ENCODE peak calls at places on chromosomes 2 and 18, in four cellular contexts. R, N, U and T are unnamed samples.
A peak's percentile ranks its signal among the peaks of the same experiment; 100 is the strongest.

GRCh38 chr2:85851253-85851955 is 37.4 kb downstream of the ST3GAL5 start:
- DNase-seq in U (no peak), R (no peak), N (no peak), T (no peak)

GRCh38 chr2:21841341-21841740 is 717.6 kb downstream of the TDRD15 start:
- DNase-seq in U (no peak), R (no peak), N (no peak), T (no peak)

GRCh38 chr2:81645750-81646301 is 1341.3 kb upstream of the LRRTM1 start:
- DNase-seq in U (peak; percentile 34), N (no peak), R (no peak), T (no peak)

GRCh38 chr2:176122633-176123482 is at the start of gene HOXD9:
- DNase-seq in U (no peak), N (no peak), R (no peak), T (peak; percentile 57)

GRCh38 chr2:102063948-102064678 is 72.4 kb downstream of the IL1R2 start:
- DNase-seq in R (peak; percentile 92), U (no peak), N (peak; percentile 88), T (peak; percentile 21)

GRCh38 chr2:189648846-189649529 is 12.3 kb upstream of the ASNSD1 start:
- DNase-seq in N (no peak), U (no peak), R (no peak), T (no peak)

GRCh38 chr2:233448220-233448559 is 93.9 kb downstream of the DGKD start:
- DNase-seq in N (peak; percentile 27), U (no peak), R (no peak), T (peak; percentile 42)

GRCh38 chr2:241225545-241225944 is 37.1 kb downstream of the ANO7 start:
- DNase-seq in U (no peak), R (no peak), N (no peak), T (no peak)

GRCh38 chr2:224518806-224519580 is 66.2 kb downstream of the CUL3 start:
- DNase-seq in R (no peak), N (no peak), U (no peak), T (no peak)

GRCh38 chr2:227188292-227188691 is 23.9 kb downstream of the COL4A3 start:
- DNase-seq in N (no peak), U (no peak), R (no peak), T (no peak)

GRCh38 chr2:176110975-176111663 is 4.0 kb downstream of the HOXD11 start:
- DNase-seq in N (peak; percentile 50), U (no peak), R (peak; percentile 73), T (peak; percentile 80)

GRCh38 chr2:120593921-120594686 is 141.6 kb upstream of the GLI2 start:
- DNase-seq in U (no peak), R (no peak), N (no peak), T (no peak)

GRCh38 chr2:105179469-105180372 is 61.8 kb upstream of the GPR45 start:
- DNase-seq in U (no peak), N (peak; percentile 51), R (peak; percentile 69), T (peak; percentile 16)

GRCh38 chr18:63819780-63820179 is 44.6 kb downstream of the SERPINB7 start:
- DNase-seq in N (no peak), R (no peak), U (no peak), T (no peak)

GRCh38 chr2:237418300-237418699 is 4.3 kb upstream of the COL6A3 start:
- DNase-seq in U (no peak), R (no peak), N (no peak), T (no peak)

GRCh38 chr2:7061436-7061779 is 144.2 kb downstream of the RNF144A start:
- DNase-seq in N (no peak), R (no peak), U (no peak), T (no peak)

GRCh38 chr2:30777662-30778505 is 29.4 kb downstream of the CAPN13 start:
- DNase-seq in U (no peak), R (no peak), N (no peak), T (no peak)

GRCh38 chr2:105761931-105762515 is 17.3 kb downstream of the NCK2 start:
- DNase-seq in N (no peak), R (no peak), U (no peak), T (peak; percentile 72)

GRCh38 chr18:10838594-10838993 is 310.8 kb downstream of the PIEZO2 start:
- DNase-seq in N (no peak), R (no peak), U (peak; percentile 65), T (no peak)

GRCh38 chr18:7523772-7524171 is 43.3 kb upstream of the PTPRM start:
- DNase-seq in N (no peak), R (no peak), U (no peak), T (no peak)

GRCh38 chr2:145185696-145186095 is 665.8 kb upstream of the ZEB2 start:
- DNase-seq in R (no peak), U (no peak), N (no peak), T (no peak)

GRCh38 chr2:7866825-7867224 is 815.0 kb upstream of the ID2 start:
- DNase-seq in R (no peak), U (no peak), N (no peak), T (no peak)

GRCh38 chr18:72152935-72153334 is 391.2 kb downstream of the CBLN2 start:
- DNase-seq in N (no peak), U (no peak), R (no peak), T (no peak)

GRCh38 chr2:151280276-151280675 is 9.2 kb downstream of the NMI start:
- DNase-seq in U (no peak), R (no peak), N (no peak), T (no peak)

GRCh38 chr2:239239607-239240479 is 161.0 kb downstream of the HDAC4 start:
- DNase-seq in R (no peak), N (no peak), U (no peak), T (no peak)
- TF ChIP-seq CBFB in R (no peak), N (no peak), U (no peak), T (no peak)

GRCh38 chr2:232320038-232320790 is 58.3 kb upstream of the ALPP start:
- DNase-seq in N (no peak), R (peak; percentile 29), U (no peak), T (no peak)

GRCh38 chr2:232316382-232317190 is 62.0 kb upstream of the ALPP start:
- DNase-seq in R (no peak), U (no peak), N (no peak), T (no peak)

GRCh38 chr2:232319117-232320037 is 59.2 kb upstream of the ALPP start:
- DNase-seq in U (no peak), R (no peak), N (no peak), T (no peak)

GRCh38 chr2:232315923-232316299 is 62.6 kb upstream of the ALPP start:
- DNase-seq in R (no peak), N (no peak), U (no peak), T (no peak)

GRCh38 chr2:232318175-232318855 is 60.2 kb upstream of the ALPP start:
- DNase-seq in U (no peak), N (no peak), R (no peak), T (no peak)
- TF ChIP-seq CBFB in U (no peak), N (no peak), R (no peak), T (no peak)

GRCh38 chr18:39389800-39390379 is 1824.3 kb upstream of the CELF4 start:
- DNase-seq in U (no peak), R (no peak), N (peak; percentile 33), T (peak; percentile 28)
- TF ChIP-seq CBFB in U (no peak), R (no peak), N (no peak), T (no peak)

DNA sequence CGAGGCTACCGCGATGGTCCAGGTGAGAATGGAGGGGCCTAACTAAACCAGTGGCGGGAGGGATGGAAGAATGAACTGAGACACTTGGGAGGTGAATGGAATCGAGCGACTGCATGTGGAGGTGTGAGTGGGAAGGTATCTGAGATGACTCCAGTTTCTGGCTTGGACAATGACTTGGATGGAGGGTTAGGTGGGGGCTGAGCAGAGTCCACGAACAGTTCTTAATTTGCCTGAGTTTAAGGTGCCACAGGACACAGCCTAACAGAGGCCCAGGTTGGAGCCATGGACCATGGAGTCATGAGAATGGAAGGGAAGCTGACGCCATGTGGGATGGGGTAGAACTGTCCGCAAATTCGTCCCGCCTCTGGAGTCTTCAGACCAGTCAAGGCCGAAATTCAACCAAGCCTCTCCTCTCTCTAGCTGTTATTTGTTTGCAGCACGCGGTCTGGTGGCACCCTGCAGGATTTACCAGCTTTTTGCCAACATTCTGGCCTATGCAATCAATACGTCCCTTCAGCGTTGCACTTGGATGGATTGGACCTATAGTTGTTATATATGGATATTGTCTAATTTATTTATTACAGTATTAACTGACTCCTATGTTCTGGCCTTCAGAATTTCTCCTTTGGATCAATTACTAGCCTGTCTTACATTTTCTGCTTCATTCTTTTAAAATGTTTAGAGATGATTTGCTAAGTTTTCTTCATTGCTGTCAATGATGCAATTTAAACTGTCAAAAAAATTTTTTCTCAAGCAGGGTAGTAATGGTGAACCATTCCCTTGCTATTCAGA is 941 bp upstream of the BOLA3 start:
- DNase-seq in U (no peak), N (no peak), R (no peak), T (no peak)
- TF ChIP-seq CBFB in U (no peak), N (no peak), R (peak; percentile 83), T (no peak)

GRCh38 chr2:160920061-160920460 is 240.2 kb upstream of the TANK start:
- DNase-seq in R (no peak), N (no peak), U (no peak), T (no peak)

GRCh38 chr2:160918909-160919503 is 241.2 kb upstream of the TANK start:
- DNase-seq in U (no peak), N (peak; percentile 37), R (peak; percentile 15), T (peak; percentile 75)

GRCh38 chr2:160916300-160916699 is 243.9 kb upstream of the TANK start:
- DNase-seq in R (no peak), N (no peak), U (no peak), T (no peak)

GRCh38 chr2:160920791-160921303 is 239.4 kb upstream of the TANK start:
- DNase-seq in U (no peak), R (no peak), N (no peak), T (no peak)

DNA sequence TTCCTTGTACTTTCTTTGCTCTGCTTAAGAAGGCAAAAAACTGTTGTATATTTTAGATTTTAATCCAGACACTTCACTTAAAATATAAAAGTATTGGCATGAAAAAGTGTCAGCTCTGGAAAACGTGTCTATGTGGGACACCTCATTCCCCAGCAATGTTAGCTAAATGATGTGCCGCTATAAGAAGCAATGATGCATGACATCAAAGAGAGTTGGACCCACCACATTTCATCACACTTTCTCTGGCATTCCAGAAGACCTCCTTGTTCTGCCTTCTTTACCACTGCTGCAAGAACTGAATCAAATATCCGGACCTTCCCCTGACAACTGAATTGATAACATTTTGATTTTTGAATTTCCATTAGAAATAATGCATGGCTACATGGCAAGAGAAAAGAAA is 242.4 kb upstream of the TANK start:
- DNase-seq in N (no peak), U (no peak), R (no peak), T (no peak)
- TF ChIP-seq CBFB in N (no peak), U (no peak), R (no peak), T (no peak)

GRCh38 chr18:11957636-11958035 is 23.7 kb upstream of the IMPA2 start:
- DNase-seq in N (peak; percentile 84), R (no peak), U (no peak), T (no peak)

GRCh38 chr18:11960743-11961380 is 20.4 kb upstream of the IMPA2 start:
- DNase-seq in U (no peak), R (peak; percentile 37), N (no peak), T (no peak)

GRCh38 chr18:11963991-11964484 is 17.3 kb upstream of the IMPA2 start:
- DNase-seq in U (no peak), R (peak; percentile 38), N (no peak), T (no peak)

GRCh38 chr18:11956371-11957308 is 24.7 kb upstream of the IMPA2 start:
- DNase-seq in N (no peak), U (no peak), R (no peak), T (no peak)

DNA sequence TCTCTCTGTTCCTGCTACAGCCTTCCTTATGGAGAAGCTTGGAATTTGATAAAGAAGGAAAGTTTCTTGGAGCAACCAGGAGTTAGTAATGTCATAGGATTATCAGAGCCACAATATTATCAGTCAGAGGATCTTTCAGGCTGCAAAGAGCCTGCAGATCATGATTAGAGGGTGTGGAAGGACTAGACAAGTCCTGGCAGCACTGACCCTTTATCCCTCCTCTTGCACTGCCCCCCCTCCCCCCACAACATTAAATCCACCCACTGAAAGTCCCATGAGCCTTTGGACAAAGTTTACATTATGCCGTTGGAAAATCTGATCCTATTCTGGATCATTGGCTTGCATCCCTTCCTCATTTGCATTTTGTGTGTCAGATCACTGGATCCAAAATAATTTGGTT is 18.7 kb upstream of the IMPA2 start:
- DNase-seq in N (no peak), R (peak; percentile 47), U (no peak), T (no peak)
- TF ChIP-seq CBFB in N (no peak), R (no peak), U (no peak), T (no peak)